ENCODE peak calls at places on chromosome 21, in five cellular contexts. V, R, G, S and W are unnamed samples.

GRCh38 chr21:35833388-35833787 is 226.9 kb downstream of the SETD4 start:
- DNase-seq in S (no peak), G (no peak), V (no peak), R (no peak), W (no peak)

GRCh38 chr21:46298083-46298412 is 11.9 kb downstream of the YBEY start:
- DNase-seq in V (no peak), S (no peak), R (no peak), G (no peak), W (no peak)

GRCh38 chr21:16476056-16476850 is 746.5 kb downstream of the USP25 start:
- DNase-seq in V (no peak), S (no peak), G (no peak), R (no peak), W (no peak)

GRCh38 chr21:39317134-39318090 is 4.0 kb upstream of the BRWD1 start:
- DNase-seq in V (no peak), S (no peak), G (no peak), R (no peak), W (no peak)

GRCh38 chr21:38806153-38806941 is 618 bp downstream of the ETS2 start:
- DNase-seq in S (no peak), R (peak), G (peak), V (no peak), W (no peak)

GRCh38 chr21:39647476-39647875 is 34.7 kb downstream of the B3GALT5 start:
- DNase-seq in G (no peak), R (no peak), V (no peak), S (no peak), W (no peak)

GRCh38 chr21:29656504-29657227 is 283.1 kb downstream of the GRIK1 start:
- DNase-seq in S (no peak), R (no peak), G (no peak), V (no peak), W (no peak)

GRCh38 chr21:34822957-34823356 is 154.2 kb downstream of the CLIC6 start:
- DNase-seq in R (no peak), S (no peak), G (no peak), V (no peak), W (no peak)

GRCh38 chr21:16377120-16377658 is 647.4 kb downstream of the USP25 start:
- DNase-seq in R (no peak), V (no peak), G (no peak), S (no peak), W (no peak)

GRCh38 chr21:43297411-43297981 is 128.7 kb downstream of the CRYAA start:
- DNase-seq in V (no peak), G (no peak), R (peak), S (no peak), W (no peak)

GRCh38 chr21:35911412-35912191 is 148.7 kb downstream of the SETD4 start:
- DNase-seq in V (no peak), G (no peak), R (no peak), S (no peak), W (no peak)

GRCh38 chr21:26587621-26588260 is 14.7 kb upstream of the CYYR1 start:
- DNase-seq in V (peak), G (no peak), S (no peak), R (no peak), W (no peak)

GRCh38 chr21:45386728-45387371 is 18.1 kb upstream of the COL18A1 start:
- DNase-seq in G (peak), V (no peak), S (no peak), R (peak), W (peak)

GRCh38 chr21:46117586-46118304 is 19.8 kb downstream of the COL6A2 start:
- DNase-seq in R (peak), G (peak), V (no peak), S (no peak), W (no peak)

GRCh38 chr21:31671931-31672330 is 12.4 kb downstream of the SOD1 start:
- DNase-seq in G (peak), S (no peak), R (no peak), V (no peak), W (no peak)

GRCh38 chr21:33755354-33755753 is 113.1 kb downstream of the ITSN1 start:
- DNase-seq in R (no peak), G (no peak), V (no peak), S (no peak), W (no peak)

GRCh38 chr21:33540711-33541104 is 1.2 kb downstream of the GART start:
- DNase-seq in S (no peak), V (no peak), G (no peak), R (no peak), W (no peak)

GRCh38 chr21:26719750-26720149 is 125.5 kb downstream of the ADAMTS1 start:
- DNase-seq in G (no peak), V (no peak), R (no peak), S (no peak), W (no peak)

GRCh38 chr21:45488839-45489479 is 53.3 kb downstream of the SLC19A1 start:
- DNase-seq in R (no peak), G (no peak), V (no peak), S (no peak), W (no peak)

GRCh38 chr21:32087452-32087851 is 191.4 kb downstream of the MIS18A start:
- DNase-seq in S (no peak), G (no peak), V (no peak), R (no peak), W (no peak)

GRCh38 chr21:26844258-26845065 is 747 bp downstream of the ADAMTS1 start:
- DNase-seq in R (peak), V (no peak), G (peak), S (no peak), W (no peak)

DNA sequence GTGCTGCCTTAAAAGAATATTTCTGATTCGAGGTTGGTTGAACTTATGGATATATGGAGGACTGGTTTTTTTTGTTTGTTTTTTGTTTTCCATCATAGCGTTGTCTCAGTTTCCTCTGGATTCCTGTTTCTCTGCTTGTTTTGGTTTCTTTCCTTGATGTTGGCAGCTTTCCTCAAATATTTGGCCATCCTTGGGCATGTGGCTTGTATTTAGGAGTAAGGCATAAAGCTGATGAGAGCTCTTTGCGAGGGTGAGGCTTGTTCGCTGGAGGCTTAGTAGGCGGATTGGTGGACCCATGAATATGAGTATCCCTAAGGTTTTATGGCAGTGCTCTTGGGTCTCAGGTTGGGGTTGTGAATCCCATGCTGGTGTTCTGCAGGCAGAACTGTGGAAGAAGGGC is 22.9 kb downstream of the DYRK1A start:
- DNase-seq in R (no peak), G (no peak), V (no peak), S (no peak), W (no peak)
- TF ChIP-seq POLR2A in R (no peak), G (no peak), V (no peak), S (no peak), W (no peak)

GRCh38 chr21:44316277-44316900 is 16.5 kb downstream of the PFKL start:
- DNase-seq in G (no peak), R (no peak), S (no peak), V (no peak), W (no peak)
- TF ChIP-seq POLR2A in G (no peak), R (no peak), S (no peak), V (no peak), W (no peak)

GRCh38 chr21:17823846-17824245 is 4.7 kb upstream of the C21orf91 start:
- DNase-seq in S (no peak), V (no peak), R (no peak), G (no peak), W (no peak)
- TF ChIP-seq POLR2A in S (no peak), V (no peak), R (no peak), G (no peak), W (no peak)

GRCh38 chr21:41283211-41283818 is 33.3 kb upstream of the FAM3B start:
- DNase-seq in G (no peak), S (no peak), V (peak), R (no peak), W (peak)
- TF ChIP-seq POLR2A in G (no peak), S (no peak), V (no peak), R (no peak), W (no peak)

GRCh38 chr21:37257967-37258877 is 8.9 kb downstream of the VPS26C start:
- DNase-seq in S (no peak), R (peak), G (peak), V (peak), W (peak)
- TF ChIP-seq POLR2A in S (no peak), R (no peak), G (peak), V (peak), W (no peak)

DNA sequence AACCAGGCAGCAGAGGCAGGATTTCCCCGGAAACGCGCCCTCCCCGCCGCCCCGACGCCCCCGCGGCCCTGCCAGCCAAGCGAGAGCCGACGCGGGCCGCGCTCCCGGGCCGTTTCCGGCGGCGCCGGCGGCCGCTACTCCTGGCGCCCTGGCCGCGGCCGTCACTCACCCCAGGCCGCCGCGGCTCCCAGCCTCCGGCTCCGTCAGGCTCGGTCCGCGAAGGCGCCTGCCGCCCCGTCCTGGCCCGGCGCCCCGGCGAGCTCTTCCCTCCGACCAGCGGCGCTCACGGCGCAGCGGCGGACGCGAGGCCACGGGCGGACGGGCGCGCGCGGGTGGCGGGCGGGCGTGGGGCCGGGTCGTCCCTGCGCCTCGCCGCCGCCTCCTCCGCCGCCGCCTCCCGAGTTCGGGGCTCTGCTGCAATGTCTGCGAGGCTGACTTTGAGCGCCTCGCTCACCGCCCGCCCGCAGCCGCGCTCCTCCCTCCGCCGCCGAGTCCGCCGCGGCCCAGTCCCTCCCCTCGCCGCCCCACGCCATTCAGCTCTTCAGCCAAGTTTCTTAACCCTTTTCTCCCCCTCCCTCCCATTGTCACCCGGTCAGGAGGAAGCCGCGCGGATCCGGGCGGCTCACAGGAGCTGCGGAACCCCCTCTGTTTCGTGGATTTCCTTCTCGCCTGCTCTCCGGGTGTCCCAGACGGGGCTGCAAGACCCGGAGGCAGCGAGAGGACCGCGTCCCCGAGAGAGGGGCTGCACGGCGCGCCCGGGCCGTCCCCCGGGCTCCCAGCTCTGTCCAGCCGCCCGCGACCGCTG is at the start of gene NRIP1:
- DNase-seq in R (peak), V (peak), S (peak), G (peak), W (peak)
- TF ChIP-seq POLR2A in R (peak), V (peak), S (peak), G (peak), W (peak)

GRCh38 chr21:25561668-25562641 is 45.3 kb downstream of the MRPL39 start:
- DNase-seq in G (peak), R (peak), S (no peak), V (no peak), W (no peak)
- TF ChIP-seq POLR2A in G (no peak), R (no peak), S (peak), V (no peak), W (no peak)

GRCh38 chr21:41582866-41583265 is 74.9 kb upstream of the TMPRSS2 start:
- DNase-seq in V (no peak), G (no peak), S (no peak), R (no peak), W (no peak)

GRCh38 chr21:41579692-41580091 is 71.7 kb upstream of the TMPRSS2 start:
- DNase-seq in V (no peak), G (no peak), R (no peak), S (no peak), W (no peak)

GRCh38 chr21:41581592-41582228 is 73.8 kb upstream of the TMPRSS2 start:
- DNase-seq in S (no peak), V (no peak), G (no peak), R (no peak), W (peak)

GRCh38 chr21:41582298-41582840 is 74.4 kb upstream of the TMPRSS2 start:
- DNase-seq in G (no peak), V (no peak), S (no peak), R (no peak), W (no peak)

GRCh38 chr21:41580758-41581554 is 73.0 kb upstream of the TMPRSS2 start:
- DNase-seq in G (no peak), V (no peak), S (no peak), R (no peak), W (no peak)
- TF ChIP-seq POLR2A in G (no peak), V (no peak), S (no peak), R (no peak), W (no peak)

GRCh38 chr21:14543983-14544382 is 2.1 kb downstream of the SAMSN1 start:
- DNase-seq in R (no peak), G (no peak), V (no peak), S (no peak), W (no peak)

GRCh38 chr21:14547834-14548513 is 1.9 kb upstream of the SAMSN1 start:
- DNase-seq in R (no peak), S (no peak), V (no peak), G (no peak), W (no peak)

GRCh38 chr21:14548751-14549150 is 2.6 kb upstream of the SAMSN1 start:
- DNase-seq in S (no peak), G (no peak), R (no peak), V (no peak), W (no peak)

GRCh38 chr21:14542638-14543037 is 3.5 kb downstream of the SAMSN1 start:
- DNase-seq in R (no peak), V (no peak), G (no peak), S (no peak), W (no peak)

GRCh38 chr21:14545906-14546480 is at the start of gene SAMSN1:
- DNase-seq in R (peak), G (no peak), V (no peak), S (peak), W (no peak)
- TF ChIP-seq POLR2A in R (no peak), G (no peak), V (no peak), S (peak), W (no peak)